ENCODE peak calls at places on chromosomes 11 and 22, in seven cellular contexts. U is breast epithelium, E is GM12892, O is A549, I is lower leg skin, J is IMR-90, M is suprapubic skin. G is an unnamed sample.

GRCh38 chr22:42943981-42944380 is 71.0 kb downstream of the PACSIN2 start:
- DNase-seq in O (no peak), M (no peak), J (no peak), U (no peak), E (no peak), I (no peak), G (no peak)

GRCh38 chr11:121524233-121524631 is 71.5 kb upstream of the SORL1-AS1 start:
- DNase-seq in E (no peak), U (no peak), M (no peak), I (no peak), O (no peak), J (no peak), G (no peak)

GRCh38 chr11:13009476-13009920 is 382 bp downstream of the RASSF10 start:
- DNase-seq in I (peak; percentile 84), O (no peak), J (no peak), M (no peak), U (no peak), E (no peak), G (no peak)

GRCh38 chr11:44366741-44367140 is 56.8 kb upstream of the ALX4 start:
- DNase-seq in M (no peak), O (no peak), U (no peak), J (no peak), I (no peak), E (no peak), G (no peak)

GRCh38 chr22:30245985-30246901 is at the start of gene LIF:
- DNase-seq in E (peak; percentile 60), M (no peak), O (no peak), J (peak; percentile 86), U (no peak), I (no peak), G (peak; percentile 77)

GRCh38 chr11:68040121-68040956 is 1.5 kb downstream of the TCIRG1 start:
- DNase-seq in I (no peak), O (peak; percentile 64), M (peak; percentile 84), J (peak; percentile 73), E (peak; percentile 95), U (no peak), G (peak; percentile 88)

GRCh38 chr11:112523917-112524316 is 263.3 kb upstream of the PLET1 start:
- DNase-seq in O (no peak), M (no peak), E (no peak), J (no peak), I (no peak), U (no peak), G (no peak)

GRCh38 chr11:128308793-128309192 is 278.6 kb downstream of the ETS1 start:
- DNase-seq in O (no peak), I (no peak), U (no peak), J (no peak), M (no peak), E (no peak), G (no peak)

GRCh38 chr11:120326228-120326627 is 1.1 kb downstream of the TLCD5 start:
- DNase-seq in I (no peak), U (no peak), O (peak; percentile 28), M (no peak), E (no peak), J (peak; percentile 86), G (no peak)

GRCh38 chr22:24144471-24145115 is 36.7 kb upstream of the SUSD2 start:
- DNase-seq in O (no peak), M (no peak), I (no peak), U (no peak), E (no peak), J (no peak), G (no peak)

GRCh38 chr22:23677701-23677995 is 13.2 kb upstream of the RGL4 start:
- DNase-seq in J (no peak), O (no peak), M (no peak), I (peak; percentile 54), U (peak; percentile 30), E (no peak), G (no peak)

GRCh38 chr11:86193297-86194095 is 51.1 kb upstream of the EED start:
- DNase-seq in O (peak; percentile 89), J (peak; percentile 80), E (peak; percentile 47), I (no peak), U (no peak), M (peak; percentile 74), G (peak; percentile 48)

GRCh38 chr11:22625448-22626287 is at the start of gene FANCF:
- DNase-seq in I (peak; percentile 98), J (peak; percentile 99), U (peak; percentile 92), M (peak; percentile 95), O (peak; percentile 99), E (peak; percentile 43), G (peak; percentile 63)
- TF ChIP-seq POLR2A in I (no peak), J (peak; percentile 43), U (no peak), M (no peak), O (peak; percentile 42), E (peak; percentile 75), G (peak; percentile 78)

GRCh38 chr11:63858628-63859550 is 20.0 kb downstream of the MARK2 start:
- DNase-seq in U (no peak), I (no peak), O (peak; percentile 88), M (no peak), E (no peak), J (peak; percentile 90), G (no peak)

GRCh38 chr11:63866211-63866610 is 27.3 kb downstream of the MARK2 start:
- DNase-seq in O (no peak), J (peak; percentile 61), E (peak; percentile 57), U (no peak), M (peak; percentile 77), I (peak; percentile 91), G (peak; percentile 48)

GRCh38 chr11:63868399-63869064 is 29.6 kb downstream of the MARK2 start:
- DNase-seq in M (no peak), U (no peak), E (no peak), O (no peak), J (no peak), I (no peak), G (no peak)

GRCh38 chr11:63867511-63867910 is 28.6 kb downstream of the MARK2 start:
- DNase-seq in E (no peak), U (no peak), M (no peak), I (no peak), O (no peak), J (no peak), G (no peak)

DNA sequence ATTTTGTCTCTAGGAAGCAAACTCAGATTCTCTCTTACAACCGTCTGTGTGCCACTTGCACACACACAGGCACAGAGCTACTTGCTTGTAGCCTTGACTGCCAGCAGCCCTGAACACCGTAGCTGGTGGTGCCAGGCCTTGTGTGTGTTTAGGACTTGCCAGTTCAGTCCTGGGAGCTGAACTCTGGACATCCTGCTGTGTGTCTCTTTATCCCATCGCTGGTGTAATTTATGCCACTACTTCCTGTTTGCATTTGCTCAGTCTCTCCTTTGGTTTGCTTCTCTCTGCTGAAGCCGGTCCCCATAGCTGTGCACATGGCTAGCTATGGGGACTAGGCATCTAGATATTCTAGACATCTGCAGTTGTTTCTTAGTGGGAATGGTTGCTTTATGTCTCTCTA is 24.0 kb downstream of the MARK2 start:
- DNase-seq in U (no peak), E (no peak), J (no peak), I (no peak), M (no peak), O (peak; percentile 71), G (no peak)
- TF ChIP-seq POLR2A in U (no peak), E (no peak), J (no peak), I (no peak), M (no peak), O (no peak), G (no peak)

GRCh38 chr11:35662061-35662648 is 420 bp upstream of the TRIM44 start:
- DNase-seq in I (no peak), J (no peak), O (no peak), M (no peak), E (no peak), U (no peak), G (peak; percentile 7)

GRCh38 chr11:35661539-35661938 is 1.0 kb upstream of the TRIM44 start:
- DNase-seq in O (no peak), U (no peak), E (no peak), J (no peak), I (no peak), M (no peak), G (no peak)

GRCh38 chr11:35663408-35663702 is 780 bp downstream of the TRIM44 start:
- DNase-seq in E (no peak), I (no peak), J (no peak), M (no peak), O (no peak), U (no peak), G (no peak)

GRCh38 chr11:35664977-35665441 is 2.4 kb downstream of the TRIM44 start:
- DNase-seq in E (no peak), U (no peak), O (peak; percentile 14), J (peak; percentile 14), I (no peak), M (no peak), G (no peak)

DNA sequence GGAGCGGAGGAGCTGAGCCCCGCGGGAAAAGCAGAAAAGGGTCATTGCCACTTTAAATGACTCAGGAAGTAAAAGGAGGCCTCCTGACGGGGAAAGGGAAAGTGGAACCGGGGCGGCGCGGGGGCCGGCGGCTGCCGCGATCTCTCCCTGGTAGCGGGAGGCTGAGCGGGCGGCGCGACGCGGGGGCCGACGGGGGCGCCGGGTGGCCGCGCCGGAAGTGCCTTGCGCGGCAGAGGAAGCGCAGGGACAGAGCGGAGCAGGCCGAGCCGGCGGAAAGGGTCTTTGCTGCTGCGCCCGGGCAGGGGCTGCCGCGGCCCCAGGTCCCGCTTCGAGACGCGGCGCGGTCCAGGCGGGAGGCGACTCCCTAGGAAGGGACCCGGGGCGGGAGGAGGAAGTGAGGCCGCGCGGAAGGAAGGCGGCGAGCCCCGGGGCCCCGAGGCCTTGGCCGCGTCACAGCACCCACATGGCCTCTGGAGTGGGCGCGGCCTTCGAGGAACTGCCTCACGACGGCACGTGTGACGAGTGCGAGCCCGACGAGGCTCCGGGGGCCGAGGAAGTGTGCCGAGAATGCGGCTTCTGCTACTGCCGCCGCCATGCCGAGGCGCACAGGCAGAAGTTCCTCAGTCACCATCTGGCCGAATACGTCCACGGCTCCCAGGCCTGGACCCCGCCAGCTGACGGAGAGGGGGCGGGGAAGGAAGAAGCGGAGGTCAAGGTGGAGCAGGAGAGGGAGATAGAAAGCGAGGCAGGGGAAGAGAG is at the start of gene TRIM44:
- DNase-seq in E (peak; percentile 71), M (peak; percentile 90), O (peak; percentile 87), I (peak; percentile 96), U (peak; percentile 79), J (peak; percentile 81), G (peak; percentile 74)
- TF ChIP-seq POLR2A in E (peak; percentile 76), M (peak; percentile 41), O (peak; percentile 50), I (no peak), U (no peak), J (peak; percentile 79), G (peak; percentile 37)

GRCh38 chr11:75428301-75428724 is 4.7 kb downstream of the KLHL35 start:
- DNase-seq in U (peak; percentile 81), J (peak; percentile 76), I (peak; percentile 95), M (peak; percentile 91), E (peak; percentile 91), O (no peak), G (peak; percentile 88)
- TF ChIP-seq POLR2A in U (no peak), J (no peak), I (no peak), M (no peak), E (no peak), O (no peak), G (no peak)

GRCh38 chr11:2699531-2700414 is at the start of gene KCNQ1OT1:
- DNase-seq in I (peak; percentile 98), E (peak; percentile 94), J (peak; percentile 92), O (peak; percentile 95), U (peak; percentile 91), M (peak; percentile 91), G (peak; percentile 92)
- TF ChIP-seq POLR2A in I (peak; percentile 75), E (peak; percentile 99), J (peak; percentile 99), O (peak; percentile 99), U (peak; percentile 85), M (peak; percentile 93), G (peak; percentile 98)

G was measured in GM12891.